ENCODE peak calls at places on chromosomes 11 and 22, in eight cellular contexts. G is HFF-Myc, N is progenitor cell of endocrine pancreas, I is WTC11, O is psoas muscle, V is A549, S is adrenal gland, C is fibroblast of lung. X is an unnamed sample.

GRCh38 chr11:13284776-13285588 is 7.4 kb downstream of the BMAL1 start:
- DNase-seq in O (no peak), I (no peak), N (no peak), V (no peak), C (no peak), S (no peak), G (no peak), X (no peak)

GRCh38 chr22:23922921-23923320 is 28.7 kb downstream of the MIF start:
- DNase-seq in I (no peak), V (no peak), S (no peak), C (no peak), G (no peak), N (no peak), O (no peak), X (no peak)

GRCh38 chr22:34055525-34056200 is 135.4 kb upstream of the LARGE1 start:
- DNase-seq in S (no peak), G (no peak), O (no peak), C (no peak), N (peak; percentile 12), I (peak; percentile 70), V (peak; percentile 39), X (peak; percentile 44)

GRCh38 chr11:124793466-124794278 is 6.5 kb downstream of the MSANTD2 start:
- DNase-seq in V (peak; percentile 62), S (no peak), C (peak; percentile 35), O (no peak), N (no peak), I (peak; percentile 25), G (no peak), X (peak; percentile 15)

GRCh38 chr22:44373234-44373633 is 60.5 kb upstream of the SHISAL1 start:
- DNase-seq in S (no peak), G (no peak), V (no peak), O (peak; percentile 8), N (no peak), C (no peak), I (peak; percentile 1), X (no peak)

GRCh38 chr11:10385696-10386095 is 69.4 kb upstream of the AMPD3 start:
- DNase-seq in N (no peak), G (no peak), S (peak; percentile 82), V (no peak), C (no peak), I (no peak), O (peak; percentile 89), X (no peak)

GRCh38 chr11:75536786-75537629 is 11.3 kb upstream of the GDPD5 start:
- DNase-seq in S (no peak), O (no peak), I (no peak), G (no peak), V (peak; percentile 60), N (no peak), C (peak; percentile 50), X (no peak)

GRCh38 chr11:20247540-20248138 is 87.4 kb upstream of the DBX1 start:
- DNase-seq in G (no peak), I (no peak), S (no peak), O (no peak), V (no peak), C (peak; percentile 25), N (no peak), X (no peak)

GRCh38 chr11:134562176-134562575 is 150.1 kb upstream of the B3GAT1 start:
- DNase-seq in V (no peak), C (no peak), O (no peak), N (no peak), S (peak; percentile 13), G (no peak), I (no peak), X (no peak)

GRCh38 chr11:47408598-47409439 is 429 bp downstream of the SLC39A13 start:
- DNase-seq in V (peak; percentile 38), I (peak; percentile 49), S (peak; percentile 84), C (peak; percentile 85), O (peak; percentile 76), G (peak; percentile 59), N (no peak), X (peak; percentile 47)

GRCh38 chr11:257766-258493 is 20.3 kb upstream of the NLRP6 start:
- DNase-seq in G (no peak), C (no peak), N (no peak), S (peak; percentile 42), V (no peak), O (no peak), I (no peak), X (no peak)

GRCh38 chr11:130437848-130438247 is 9.4 kb upstream of the ADAMTS8 start:
- DNase-seq in V (no peak), I (no peak), C (no peak), N (no peak), G (no peak), S (no peak), O (no peak), X (no peak)

GRCh38 chr11:70128435-70128906 is 50.4 kb downstream of the ANO1 start:
- DNase-seq in G (no peak), C (peak; percentile 59), I (peak; percentile 47), V (peak; percentile 78), O (no peak), S (no peak), N (no peak), X (peak; percentile 36)

GRCh38 chr11:5274340-5274739 is 4.6 kb upstream of the HBE1 start:
- DNase-seq in S (no peak), I (no peak), O (no peak), G (no peak), N (no peak), V (no peak), C (peak; percentile 19), X (no peak)

GRCh38 chr22:30822216-30823014 is 127.7 kb downstream of the OSBP2 start:
- DNase-seq in G (no peak), I (peak; percentile 46), S (no peak), V (no peak), N (no peak), O (no peak), C (peak; percentile 15), X (peak; percentile 58)

GRCh38 chr11:100647861-100648260 is 39.2 kb upstream of the ARHGAP42 start:
- DNase-seq in V (no peak), N (no peak), S (no peak), I (no peak), O (no peak), G (no peak), C (no peak), X (no peak)

GRCh38 chr11:48031602-48032001 is 51.2 kb downstream of the PTPRJ start:
- DNase-seq in C (no peak), V (no peak), S (no peak), O (no peak), G (no peak), N (no peak), I (no peak), X (no peak)

GRCh38 chr11:113690619-113691569 is 15.2 kb downstream of the TMPRSS5 start:
- DNase-seq in S (peak; percentile 69), O (peak; percentile 68), N (no peak), V (peak; percentile 84), I (peak; percentile 81), C (peak; percentile 88), G (peak; percentile 9), X (peak; percentile 44)

GRCh38 chr11:15507592-15507991 is 392.9 kb downstream of the INSC start:
- DNase-seq in I (no peak), O (no peak), S (no peak), V (peak; percentile 46), G (no peak), C (peak; percentile 64), N (no peak), X (no peak)

GRCh38 chr11:13228569-13228968 is 49.0 kb upstream of the BMAL1 start:
- DNase-seq in I (no peak), C (no peak), V (no peak), S (no peak), N (no peak), O (no peak), G (no peak), X (no peak)

GRCh38 chr22:49566693-49567092 is 261.0 kb downstream of the BRD1 start:
- DNase-seq in O (peak; percentile 23), G (no peak), N (no peak), S (no peak), V (no peak), I (no peak), C (no peak), X (no peak)

GRCh38 chr11:17649696-17650600 is 69.4 kb upstream of the MYOD1 start:
- DNase-seq in O (no peak), N (no peak), I (no peak), S (peak; percentile 15), V (no peak), G (no peak), C (peak; percentile 16), X (no peak)

GRCh38 chr11:131464481-131464880 is 94.1 kb downstream of the NTM start:
- DNase-seq in N (no peak), I (no peak), G (no peak), C (no peak), S (no peak), O (no peak), V (no peak), X (no peak)

GRCh38 chr11:19460718-19461405 is 220.1 kb upstream of the E2F8 start:
- DNase-seq in S (peak; percentile 61), O (no peak), N (no peak), C (no peak), V (no peak), G (no peak), I (no peak), X (no peak)

GRCh38 chr11:1931326-1931725 is 11.8 kb downstream of the TNNT3 start:
- DNase-seq in S (peak; percentile 76), O (peak; percentile 76), C (no peak), V (no peak), I (peak; percentile 9), G (peak; percentile 3), N (no peak), X (no peak)

GRCh38 chr11:118524757-118525465 is 2.4 kb upstream of the TTC36 start:
- DNase-seq in I (no peak), V (no peak), O (no peak), C (peak; percentile 13), N (no peak), G (no peak), S (no peak), X (no peak)
- TF ChIP-seq CTCF in I (no peak), V (no peak), O (no peak), C (no peak), N (no peak), G (no peak), S (no peak), X (no peak)

GRCh38 chr11:87437844-87438223 is 400.1 kb downstream of the TMEM135 start:
- DNase-seq in G (no peak), N (no peak), C (peak; percentile 92), V (no peak), S (no peak), I (no peak), O (no peak), X (no peak)
- TF ChIP-seq CTCF in G (no peak), N (no peak), C (no peak), V (no peak), S (no peak), I (no peak), O (no peak), X (no peak)

GRCh38 chr11:61787928-61788491 is 4.4 kb downstream of the TMEM258 start:
- DNase-seq in V (peak; percentile 84), N (peak; percentile 29), O (peak; percentile 19), S (no peak), C (peak; percentile 50), G (peak; percentile 7), I (peak; percentile 66), X (peak; percentile 39)
- TF ChIP-seq CTCF in V (peak; percentile 91), N (peak; percentile 66), O (peak; percentile 8), S (peak; percentile 23), C (peak; percentile 53), G (peak; percentile 61), I (peak; percentile 63), X (peak; percentile 51)

DNA sequence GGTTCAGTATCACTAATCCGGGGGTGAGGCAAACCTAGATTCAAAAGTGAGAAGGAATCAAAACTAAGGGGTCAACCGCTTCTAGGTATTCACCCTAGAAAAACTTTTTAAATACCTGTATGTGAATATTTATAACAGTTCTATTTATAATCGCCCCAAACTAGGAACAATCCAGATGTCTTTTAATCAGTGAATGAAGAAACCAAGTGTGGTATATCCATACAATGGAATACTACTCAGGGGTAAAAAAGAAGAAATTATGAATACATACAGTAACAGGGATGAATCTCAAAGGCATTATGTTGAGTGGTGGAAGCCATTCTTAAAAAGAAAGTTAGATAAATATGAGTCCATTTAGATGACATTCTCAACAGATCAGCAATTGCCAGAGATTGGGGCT is 178.0 kb upstream of the BLID start:
- DNase-seq in S (no peak), C (no peak), V (no peak), I (no peak), G (no peak), O (no peak), N (no peak), X (no peak)
- TF ChIP-seq CTCF in S (no peak), C (no peak), V (no peak), I (no peak), G (no peak), O (no peak), N (no peak), X (no peak)

X was measured in nephron progenitor cell.